ENCODE peak calls at places on chromosomes 5 and 9, in six cellular contexts. One of them, this sample, is unnamed.

GRCh38 chr5:109784687-109785086 is 95.0 kb downstream of the MAN2A1 start:
- DNase-seq in ovary: no peak
- DNase-seq in HepG2: no peak
- DNase-seq in tibial nerve: no peak
- DNase-seq in heart left ventricle: no peak
- DNase-seq in AG04450: no peak
- DNase-seq in this sample: no peak

GRCh38 chr9:109868222-109868621 is 88.2 kb downstream of the PALM2AKAP2 start:
- DNase-seq in ovary: no peak
- DNase-seq in HepG2: no peak
- DNase-seq in tibial nerve: no peak
- DNase-seq in heart left ventricle: no peak
- DNase-seq in AG04450: no peak
- DNase-seq in this sample: no peak

GRCh38 chr5:172115541-172115982 is 72.5 kb downstream of the STK10 start:
- DNase-seq in ovary: no peak
- DNase-seq in HepG2: no peak
- DNase-seq in tibial nerve: no peak
- DNase-seq in heart left ventricle: no peak
- DNase-seq in AG04450: no peak
- DNase-seq in this sample: no peak

GRCh38 chr9:112819635-112820496 is 69.3 kb downstream of the SNX30 start:
- DNase-seq in ovary: peak
- DNase-seq in HepG2: peak
- DNase-seq in tibial nerve: peak
- DNase-seq in heart left ventricle: peak
- DNase-seq in AG04450: peak
- DNase-seq in this sample: no peak

GRCh38 chr9:131487621-131488031 is 15.1 kb upstream of the POMT1 start:
- DNase-seq in ovary: no peak
- DNase-seq in HepG2: no peak
- DNase-seq in tibial nerve: no peak
- DNase-seq in heart left ventricle: no peak
- DNase-seq in AG04450: no peak
- DNase-seq in this sample: no peak

GRCh38 chr5:14097998-14098471 is 45.1 kb upstream of the TRIO start:
- DNase-seq in ovary: no peak
- DNase-seq in HepG2: no peak
- DNase-seq in tibial nerve: no peak
- DNase-seq in heart left ventricle: no peak
- DNase-seq in AG04450: peak
- DNase-seq in this sample: no peak

GRCh38 chr5:116531635-116532034 is 43.0 kb downstream of the SEMA6A start:
- DNase-seq in ovary: no peak
- DNase-seq in HepG2: peak
- DNase-seq in tibial nerve: no peak
- DNase-seq in heart left ventricle: no peak
- DNase-seq in AG04450: no peak
- DNase-seq in this sample: no peak

GRCh38 chr5:138224712-138225111 is 11.6 kb upstream of the CDC23 start:
- DNase-seq in ovary: no peak
- DNase-seq in HepG2: no peak
- DNase-seq in tibial nerve: no peak
- DNase-seq in heart left ventricle: no peak
- DNase-seq in AG04450: no peak
- DNase-seq in this sample: no peak

GRCh38 chr5:93294184-93294583 is 286.8 kb downstream of the NR2F1-AS1 start:
- DNase-seq in ovary: no peak
- DNase-seq in HepG2: no peak
- DNase-seq in tibial nerve: no peak
- DNase-seq in heart left ventricle: no peak
- DNase-seq in AG04450: no peak
- DNase-seq in this sample: no peak

GRCh38 chr9:127974769-127975261 is 6.0 kb downstream of the EEIG1 start:
- DNase-seq in ovary: peak
- DNase-seq in HepG2: no peak
- DNase-seq in tibial nerve: no peak
- DNase-seq in heart left ventricle: peak
- DNase-seq in AG04450: no peak
- DNase-seq in this sample: no peak

GRCh38 chr5:173759696-173760095 is 128.5 kb upstream of the CPEB4 start:
- DNase-seq in ovary: no peak
- DNase-seq in HepG2: no peak
- DNase-seq in tibial nerve: no peak
- DNase-seq in heart left ventricle: no peak
- DNase-seq in AG04450: no peak
- DNase-seq in this sample: no peak

GRCh38 chr9:98251554-98251953 is 3.9 kb downstream of the TBC1D2 start:
- DNase-seq in ovary: no peak
- DNase-seq in HepG2: no peak
- DNase-seq in tibial nerve: no peak
- DNase-seq in heart left ventricle: no peak
- DNase-seq in AG04450: no peak
- DNase-seq in this sample: no peak

GRCh38 chr5:30099634-30100033 is 1093.9 kb upstream of the CDH6 start:
- DNase-seq in ovary: no peak
- DNase-seq in HepG2: no peak
- DNase-seq in tibial nerve: no peak
- DNase-seq in heart left ventricle: no peak
- DNase-seq in AG04450: no peak
- DNase-seq in this sample: no peak

GRCh38 chr9:93576296-93577044 is at the start of gene PHF2:
- DNase-seq in ovary: peak
- DNase-seq in HepG2: no peak
- DNase-seq in tibial nerve: no peak
- DNase-seq in heart left ventricle: no peak
- DNase-seq in AG04450: no peak
- DNase-seq in this sample: peak

GRCh38 chr5:82911902-82912301 is 165.3 kb downstream of the TMEM167A start:
- DNase-seq in ovary: no peak
- DNase-seq in HepG2: no peak
- DNase-seq in tibial nerve: no peak
- DNase-seq in heart left ventricle: no peak
- DNase-seq in AG04450: no peak
- DNase-seq in this sample: no peak

GRCh38 chr9:131657456-131657855 is 82.4 kb downstream of the RAPGEF1 start:
- DNase-seq in ovary: no peak
- DNase-seq in HepG2: no peak
- DNase-seq in tibial nerve: no peak
- DNase-seq in heart left ventricle: no peak
- DNase-seq in AG04450: no peak
- DNase-seq in this sample: no peak

GRCh38 chr9:79028101-79028500 is 543.7 kb upstream of the TLE4 start:
- DNase-seq in ovary: no peak
- DNase-seq in HepG2: no peak
- DNase-seq in tibial nerve: no peak
- DNase-seq in heart left ventricle: no peak
- DNase-seq in AG04450: no peak
- DNase-seq in this sample: no peak

GRCh38 chr9:129834489-129835127 is 467 bp downstream of the C9orf78 start:
- DNase-seq in ovary: no peak
- DNase-seq in HepG2: peak
- DNase-seq in tibial nerve: no peak
- DNase-seq in heart left ventricle: no peak
- DNase-seq in AG04450: no peak
- DNase-seq in this sample: no peak

GRCh38 chr9:89734561-89734960 is 129.7 kb downstream of the GADD45G start:
- DNase-seq in ovary: no peak
- DNase-seq in HepG2: no peak
- DNase-seq in tibial nerve: no peak
- DNase-seq in heart left ventricle: no peak
- DNase-seq in AG04450: no peak
- DNase-seq in this sample: no peak

GRCh38 chr9:89357331-89358197 is 39.3 kb downstream of the SECISBP2 start:
- DNase-seq in ovary: no peak
- DNase-seq in HepG2: peak
- DNase-seq in tibial nerve: no peak
- DNase-seq in heart left ventricle: no peak
- DNase-seq in AG04450: no peak
- DNase-seq in this sample: no peak

GRCh38 chr9:108786756-108787663 is 68.8 kb downstream of the ACTL7B start:
- DNase-seq in ovary: no peak
- DNase-seq in HepG2: no peak
- DNase-seq in tibial nerve: no peak
- DNase-seq in heart left ventricle: no peak
- DNase-seq in AG04450: no peak
- DNase-seq in this sample: no peak

GRCh38 chr9:77982985-77983662 is 48.5 kb downstream of the GNAQ start:
- DNase-seq in ovary: no peak
- DNase-seq in HepG2: no peak
- DNase-seq in tibial nerve: no peak
- DNase-seq in heart left ventricle: no peak
- DNase-seq in AG04450: no peak
- DNase-seq in this sample: no peak

GRCh38 chr5:176612855-176613254 is 2.9 kb upstream of the GPRIN1 start:
- DNase-seq in ovary: no peak
- DNase-seq in HepG2: no peak
- DNase-seq in tibial nerve: no peak
- DNase-seq in heart left ventricle: no peak
- DNase-seq in AG04450: no peak
- DNase-seq in this sample: no peak

GRCh38 chr5:111755942-111756353 is 1.0 kb downstream of the NREP start:
- DNase-seq in ovary: no peak
- DNase-seq in HepG2: no peak
- DNase-seq in tibial nerve: no peak
- DNase-seq in heart left ventricle: no peak
- DNase-seq in AG04450: no peak
- DNase-seq in this sample: no peak

GRCh38 chr5:115330868-115331267 is 34.4 kb upstream of the CCDC112 start:
- DNase-seq in ovary: no peak
- DNase-seq in HepG2: no peak
- DNase-seq in tibial nerve: no peak
- DNase-seq in heart left ventricle: no peak
- DNase-seq in AG04450: no peak
- DNase-seq in this sample: no peak

GRCh38 chr9:106583751-106584150 is 279.2 kb upstream of the ZNF462 start:
- DNase-seq in ovary: no peak
- DNase-seq in HepG2: no peak
- DNase-seq in tibial nerve: no peak
- DNase-seq in heart left ventricle: no peak
- DNase-seq in AG04450: no peak
- DNase-seq in this sample: no peak
- H3K27ac ChIP-seq in ovary: no peak
- H3K27ac ChIP-seq in HepG2: no peak
- H3K27ac ChIP-seq in tibial nerve: no peak
- H3K27ac ChIP-seq in heart left ventricle: no peak
- H3K27ac ChIP-seq in AG04450: no peak
- H3K27ac ChIP-seq in this sample: no peak

GRCh38 chr9:69542048-69542447 is 130.1 kb downstream of the APBA1 start:
- DNase-seq in ovary: no peak
- DNase-seq in HepG2: no peak
- DNase-seq in tibial nerve: no peak
- DNase-seq in heart left ventricle: no peak
- DNase-seq in AG04450: no peak
- DNase-seq in this sample: no peak
- TF ChIP-seq CTCF in ovary: no peak
- TF ChIP-seq CTCF in HepG2: no peak
- TF ChIP-seq CTCF in tibial nerve: no peak
- TF ChIP-seq CTCF in heart left ventricle: no peak
- TF ChIP-seq CTCF in AG04450: no peak
- TF ChIP-seq CTCF in this sample: no peak

GRCh38 chr9:6927838-6928237 is 170.1 kb downstream of the KDM4C start:
- DNase-seq in ovary: no peak
- DNase-seq in HepG2: no peak
- DNase-seq in tibial nerve: no peak
- DNase-seq in heart left ventricle: no peak
- DNase-seq in AG04450: no peak
- DNase-seq in this sample: no peak

GRCh38 chr9:6928863-6929262 is 171.1 kb downstream of the KDM4C start:
- DNase-seq in ovary: no peak
- DNase-seq in HepG2: no peak
- DNase-seq in tibial nerve: no peak
- DNase-seq in heart left ventricle: no peak
- DNase-seq in AG04450: no peak
- DNase-seq in this sample: no peak

GRCh38 chr9:6929428-6929827 is 171.7 kb downstream of the KDM4C start:
- DNase-seq in ovary: no peak
- DNase-seq in HepG2: no peak
- DNase-seq in tibial nerve: no peak
- DNase-seq in heart left ventricle: no peak
- DNase-seq in AG04450: no peak
- DNase-seq in this sample: no peak

GRCh38 chr9:6930827-6931226 is 173.1 kb downstream of the KDM4C start:
- DNase-seq in ovary: no peak
- DNase-seq in HepG2: no peak
- DNase-seq in tibial nerve: no peak
- DNase-seq in heart left ventricle: no peak
- DNase-seq in AG04450: no peak
- DNase-seq in this sample: no peak

DNA sequence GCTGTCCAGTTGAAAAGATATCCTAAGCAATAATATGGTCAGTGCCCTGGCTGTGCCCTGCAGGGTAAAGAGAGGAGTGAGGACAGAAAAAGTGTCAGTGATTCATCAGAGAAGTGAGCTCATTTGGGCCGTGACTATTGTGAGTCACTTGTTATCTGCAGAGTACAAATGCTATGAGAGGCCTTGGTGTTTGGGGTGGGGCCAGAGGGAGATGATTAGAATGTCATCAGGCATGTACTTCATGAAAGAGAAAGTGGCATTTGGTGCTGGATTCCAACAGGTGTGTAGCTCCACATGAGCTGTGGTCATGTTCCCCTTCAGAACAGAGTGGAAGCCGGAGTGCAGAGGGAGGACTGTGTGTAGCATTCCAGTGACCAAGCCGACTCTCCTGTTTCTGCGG is 174.1 kb downstream of the KDM4C start:
- DNase-seq in ovary: no peak
- DNase-seq in HepG2: peak
- DNase-seq in tibial nerve: no peak
- DNase-seq in heart left ventricle: peak
- DNase-seq in AG04450: no peak
- DNase-seq in this sample: no peak
- H3K4me3 ChIP-seq in ovary: no peak
- H3K4me3 ChIP-seq in HepG2: no peak
- H3K4me3 ChIP-seq in tibial nerve: no peak
- H3K4me3 ChIP-seq in heart left ventricle: no peak
- H3K4me3 ChIP-seq in AG04450: no peak
- H3K4me3 ChIP-seq in this sample: no peak

GRCh38 chr5:96031180-96031579 is 69.5 kb upstream of the ELL2 start:
- DNase-seq in ovary: no peak
- DNase-seq in HepG2: no peak
- DNase-seq in tibial nerve: no peak
- DNase-seq in heart left ventricle: no peak
- DNase-seq in AG04450: no peak
- DNase-seq in this sample: no peak

GRCh38 chr5:96031811-96032261 is 70.2 kb upstream of the ELL2 start:
- DNase-seq in ovary: no peak
- DNase-seq in HepG2: no peak
- DNase-seq in tibial nerve: no peak
- DNase-seq in heart left ventricle: no peak
- DNase-seq in AG04450: no peak
- DNase-seq in this sample: no peak

GRCh38 chr5:96036301-96036700 is 74.7 kb upstream of the ELL2 start:
- DNase-seq in ovary: no peak
- DNase-seq in HepG2: no peak
- DNase-seq in tibial nerve: no peak
- DNase-seq in heart left ventricle: no peak
- DNase-seq in AG04450: no peak
- DNase-seq in this sample: no peak

GRCh38 chr5:96035796-96036195 is 74.1 kb upstream of the ELL2 start:
- DNase-seq in ovary: no peak
- DNase-seq in HepG2: no peak
- DNase-seq in tibial nerve: no peak
- DNase-seq in heart left ventricle: no peak
- DNase-seq in AG04450: no peak
- DNase-seq in this sample: no peak

GRCh38 chr5:96033116-96033515 is 71.5 kb upstream of the ELL2 start:
- DNase-seq in ovary: no peak
- DNase-seq in HepG2: no peak
- DNase-seq in tibial nerve: no peak
- DNase-seq in heart left ventricle: no peak
- DNase-seq in AG04450: no peak
- DNase-seq in this sample: no peak
- H3K27ac ChIP-seq in ovary: no peak
- H3K27ac ChIP-seq in HepG2: no peak
- H3K27ac ChIP-seq in tibial nerve: no peak
- H3K27ac ChIP-seq in heart left ventricle: no peak
- H3K27ac ChIP-seq in AG04450: no peak
- H3K27ac ChIP-seq in this sample: no peak

This sample was measured in lower lobe of right lung.